ENCODE peak calls at places on chromosome 19, in six cellular contexts. S, D, U, N, T and X are unnamed samples.
A peak's percentile ranks its signal among the peaks of the same experiment; 100 is the strongest.

GRCh38 chr19:19459707-19460251 is 54.3 kb downstream of the GATAD2A start:
- DNase-seq in S (no peak), D (no peak), U (peak; percentile 79), N (no peak), T (peak; percentile 46), X (peak; percentile 33)

GRCh38 chr19:42422576-42423461 is 4.4 kb downstream of the LIPE start:
- DNase-seq in S (no peak), D (peak; percentile 69), U (no peak), N (peak; percentile 52), T (no peak), X (no peak)

GRCh38 chr19:28176193-28176592 is 1036.8 kb downstream of the UQCRFS1 start:
- DNase-seq in S (no peak), D (no peak), U (no peak), N (no peak), T (no peak), X (no peak)

GRCh38 chr19:55353803-55354697 is 469 bp downstream of the COX6B2 start:
- DNase-seq in S (peak; percentile 75), D (peak; percentile 84), U (peak; percentile 65), N (no peak), T (peak; percentile 65), X (no peak)

GRCh38 chr19:55642153-55643002 is 1.1 kb upstream of the ZNF581 start:
- DNase-seq in S (no peak), D (no peak), U (peak; percentile 51), N (no peak), T (no peak), X (no peak)

GRCh38 chr19:55550321-55550650 is 4.9 kb upstream of the SBK3 start:
- DNase-seq in S (no peak), D (no peak), U (no peak), N (no peak), T (no peak), X (no peak)

GRCh38 chr19:53927745-53928144 is 18.7 kb downstream of the CACNG7 start:
- DNase-seq in S (peak; percentile 61), D (no peak), U (peak; percentile 78), N (no peak), T (no peak), X (no peak)

GRCh38 chr19:49019242-49019932 is 2.5 kb upstream of the LHB start:
- DNase-seq in S (peak; percentile 77), D (peak; percentile 92), U (peak; percentile 55), N (peak; percentile 70), T (peak; percentile 75), X (peak; percentile 38)

GRCh38 chr19:29875931-29876330 is 64.1 kb downstream of the CCNE1 start:
- DNase-seq in S (no peak), D (no peak), U (no peak), N (no peak), T (no peak), X (no peak)

GRCh38 chr19:43743059-43743458 is 11.7 kb downstream of the SMG9 start:
- DNase-seq in S (no peak), D (no peak), U (no peak), N (no peak), T (no peak), X (no peak)

GRCh38 chr19:54606891-54607781 is 13.7 kb downstream of the LILRA1 start:
- DNase-seq in S (no peak), D (no peak), U (no peak), N (no peak), T (no peak), X (no peak)

GRCh38 chr19:3403489-3404323 is 37.3 kb downstream of the NFIC start:
- DNase-seq in S (no peak), D (peak; percentile 87), U (no peak), N (peak; percentile 97), T (peak; percentile 93), X (no peak)

GRCh38 chr19:28864577-28865042 is 348.3 kb downstream of the UQCRFS1 start:
- DNase-seq in S (no peak), D (no peak), U (no peak), N (no peak), T (peak; percentile 66), X (no peak)

GRCh38 chr19:13953021-13953531 is 767 bp downstream of the DCAF15 start:
- DNase-seq in S (peak; percentile 53), D (no peak), U (peak; percentile 46), N (peak; percentile 63), T (no peak), X (peak; percentile 61)

DNA sequence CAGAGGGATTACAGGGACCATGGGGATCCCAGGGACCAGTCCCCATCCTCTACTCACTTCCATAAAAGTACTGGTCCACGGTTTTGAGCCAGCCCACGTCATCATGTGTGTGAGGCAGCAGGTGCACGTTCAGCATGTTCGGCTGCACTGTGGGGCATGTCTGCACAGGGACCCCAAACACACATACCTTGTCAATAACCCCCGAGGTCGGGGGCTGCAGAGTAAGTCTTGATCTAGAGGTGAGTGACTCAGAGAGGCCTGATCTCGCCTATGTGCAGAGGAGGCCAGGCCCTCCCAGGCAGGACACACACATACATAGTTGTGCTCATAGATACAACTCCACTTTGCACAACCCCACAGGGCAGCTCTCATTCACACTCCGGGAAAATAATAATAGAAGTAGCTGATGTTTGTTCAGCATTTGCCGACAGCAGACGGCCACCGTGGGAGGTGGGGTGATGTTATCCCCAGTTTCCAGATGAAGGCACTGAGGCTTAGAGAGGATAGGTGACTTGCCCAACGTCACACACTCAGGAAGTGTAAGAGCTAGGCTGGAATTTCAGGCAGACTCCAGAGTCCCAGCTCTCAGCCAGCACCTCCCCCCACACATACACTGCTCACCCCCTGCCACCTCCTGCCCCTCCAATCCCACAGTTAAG is 767 bp downstream of the MAN2B1 start:
- DNase-seq in S (no peak), D (no peak), U (no peak), N (no peak), T (no peak), X (no peak)
- H3K4me1 ChIP-seq in S (peaks cover 10% of the 10 kb centered on the region), D (peaks cover 4% of the 10 kb centered on the region), U (peaks cover 31% of the 10 kb centered on the region), N (peaks cover 28% of the 10 kb centered on the region), T (peaks cover 52% of the 10 kb centered on the region), X (no peaks in the 10 kb centered on the region)

DNA sequence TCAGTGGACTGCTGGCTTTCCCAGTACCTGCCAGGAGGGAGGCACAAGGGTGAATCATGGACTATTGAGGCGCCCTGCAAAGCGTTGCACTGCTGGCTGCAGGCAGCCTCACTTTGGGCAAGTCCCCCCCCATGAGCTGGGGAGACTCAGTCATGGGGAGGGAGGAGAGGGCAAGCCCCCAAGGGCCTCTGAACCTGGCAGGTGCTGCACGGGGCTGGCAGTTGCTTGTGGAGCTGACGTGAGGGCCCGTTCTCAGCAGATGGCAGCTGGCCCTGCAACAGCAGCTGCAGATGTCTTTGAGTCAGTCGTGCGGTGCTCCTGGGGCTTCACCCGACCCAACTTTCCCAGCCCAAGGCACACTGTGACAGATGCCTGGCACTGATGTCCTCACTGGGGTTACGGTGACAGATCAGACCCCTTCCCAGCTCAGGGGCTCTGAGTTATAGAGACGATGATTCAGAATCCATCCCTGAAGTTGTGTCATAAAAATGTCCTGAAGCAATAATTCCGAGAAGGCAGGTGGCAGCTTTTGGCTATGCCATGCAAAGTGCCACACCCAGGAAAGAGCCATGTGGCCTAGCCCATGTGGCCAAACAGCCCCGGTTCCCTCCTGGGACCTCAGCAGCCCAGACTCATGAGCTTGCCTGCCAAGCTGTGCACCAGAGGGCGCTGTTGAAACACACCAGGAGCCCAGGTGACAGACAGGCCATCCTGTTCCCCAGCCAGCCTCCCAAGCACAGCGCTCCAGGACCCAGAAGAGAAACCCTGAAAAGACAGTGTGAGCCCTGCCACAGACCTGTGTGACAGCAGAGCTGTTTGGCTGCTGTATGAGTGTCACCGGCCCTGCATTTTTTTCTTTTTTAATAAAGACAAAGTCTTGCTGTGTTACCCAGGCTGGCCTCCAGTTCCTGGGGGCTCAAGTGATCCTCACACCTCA is 53.6 kb upstream of the LDLR start:
- DNase-seq in S (peak; percentile 86), D (peak; percentile 95), U (peak; percentile 99), N (peak; percentile 89), T (peak; percentile 89), X (peak; percentile 77)
- H3K27ac ChIP-seq in S (no peak overlapping the region), D (no peak overlapping the region), U (peak overlapping the region; percentile 64), N (no peak overlapping the region), T (peak overlapping the region; percentile 38), X (no peak overlapping the region)

GRCh38 chr19:2255112-2255845 is 938 bp downstream of the JSRP1 start:
- DNase-seq in S (no peak), D (peak; percentile 57), U (no peak), N (no peak), T (no peak), X (no peak)

GRCh38 chr19:2255982-2256685 is at the start of gene JSRP1:
- DNase-seq in S (no peak), D (peak; percentile 56), U (no peak), N (peak; percentile 45), T (no peak), X (no peak)

GRCh38 chr19:2260341-2260751 is 4.1 kb upstream of the JSRP1 start:
- DNase-seq in S (no peak), D (no peak), U (peak; percentile 42), N (no peak), T (no peak), X (no peak)

GRCh38 chr19:2261438-2262172 is 5.4 kb upstream of the JSRP1 start:
- DNase-seq in S (peak; percentile 56), D (no peak), U (peak; percentile 37), N (no peak), T (no peak), X (no peak)

GRCh38 chr19:2259331-2259730 is 3.1 kb upstream of the JSRP1 start:
- DNase-seq in S (peak; percentile 63), D (no peak), U (peak; percentile 59), N (no peak), T (no peak), X (no peak)
- H3K4me1 ChIP-seq in S (peaks cover 9% of the 10 kb centered on the region), D (no peaks in the 10 kb centered on the region), U (peaks cover 4% of the 10 kb centered on the region), N (peaks cover 9% of the 10 kb centered on the region), T (no peaks in the 10 kb centered on the region), X (no peaks in the 10 kb centered on the region)

DNA sequence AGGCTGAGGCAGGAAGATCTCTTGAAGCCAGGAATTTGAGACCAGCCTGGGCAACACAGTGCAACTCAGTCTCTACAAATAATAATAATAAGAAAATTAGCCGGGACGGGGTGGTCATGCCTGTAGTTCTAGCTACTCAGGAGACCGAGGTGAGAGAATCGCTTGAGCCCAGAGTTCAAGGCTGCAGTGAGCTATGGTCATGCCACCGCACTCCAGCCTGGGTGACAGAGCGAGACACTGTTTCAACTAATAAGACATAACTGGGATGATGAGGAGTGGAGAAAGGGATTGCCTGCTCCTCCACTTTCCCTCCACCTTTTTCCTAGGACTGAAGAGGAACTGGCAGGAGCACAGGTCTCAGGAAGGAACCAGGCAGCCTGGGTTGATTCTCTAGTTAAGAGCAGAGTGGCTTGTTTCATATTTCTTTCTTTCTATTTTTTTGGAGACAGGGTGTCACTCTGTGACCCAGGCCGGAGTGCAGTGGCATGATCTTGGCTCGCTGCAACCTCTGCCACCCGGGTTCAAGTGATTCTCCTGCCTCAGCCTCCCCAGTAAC is 4.6 kb upstream of the GPI start:
- DNase-seq in S (no peak), D (no peak), U (no peak), N (no peak), T (no peak), X (no peak)
- H3K27ac ChIP-seq in S (peak overlapping the region; percentile 92), D (no peak overlapping the region), U (no peak overlapping the region), N (no peak overlapping the region), T (peak overlapping the region; percentile 91), X (no peak overlapping the region)

DNA sequence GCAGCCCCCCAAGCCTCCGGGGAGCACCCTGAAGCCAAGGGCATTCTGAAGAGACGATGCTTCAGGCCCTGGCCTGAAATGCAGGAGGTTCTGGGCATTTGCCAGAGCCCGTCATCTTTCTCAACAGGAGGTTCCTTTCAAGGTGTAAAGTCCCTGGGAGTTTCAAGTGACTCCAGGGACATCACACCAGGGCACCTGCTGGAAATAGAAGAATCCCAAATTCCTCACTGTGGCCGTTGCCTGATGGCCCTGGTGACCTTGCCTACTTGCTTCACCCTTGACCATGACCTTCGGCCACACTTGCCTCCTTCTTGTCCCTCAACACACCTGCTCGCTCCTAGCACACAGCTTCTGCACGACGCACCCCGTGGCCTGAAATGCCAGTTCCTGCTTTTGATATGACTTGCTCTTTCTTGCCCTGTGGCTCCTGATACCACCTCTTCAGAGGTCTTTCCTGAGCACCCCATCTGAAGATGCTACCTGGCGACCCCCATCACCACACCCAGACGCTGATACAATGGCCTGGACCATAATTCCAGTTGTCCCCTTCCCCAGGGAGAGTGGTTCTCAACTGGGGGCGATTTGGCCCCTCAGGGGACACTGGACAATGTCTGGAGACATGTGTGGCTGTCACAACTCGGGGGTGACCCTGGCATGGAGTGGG is 3.5 kb downstream of the DPP9 start:
- DNase-seq in S (no peak), D (no peak), U (no peak), N (no peak), T (no peak), X (no peak)
- H3K4me1 ChIP-seq in S (peaks cover 58% of the 10 kb centered on the region), D (peaks cover 16% of the 10 kb centered on the region), U (peaks cover 49% of the 10 kb centered on the region), N (peaks cover 50% of the 10 kb centered on the region), T (peaks cover 62% of the 10 kb centered on the region), X (peaks cover 3% of the 10 kb centered on the region)